ENCODE peak calls at places on chromosomes 11 and 22, in seven cellular contexts. R is lower leg skin, B is NAMALWA, T is non-pigmented ciliary epithelial cell, X is mesenteric fat pad, C is colonic mucosa, N is T-helper 9 cell. Y is an unnamed sample.

GRCh38 chr11:27861706-27862430 is 161.6 kb upstream of the BDNF start:
- DNase-seq in C (no peak), R (no peak), X (no peak), N (no peak), B (no peak), T (peak; percentile 64), Y (peak; percentile 53)

GRCh38 chr11:129323896-129324522 is 51.6 kb upstream of the BARX2 start:
- DNase-seq in N (no peak), X (no peak), R (peak; percentile 53), T (no peak), B (no peak), C (peak; percentile 56), Y (no peak)

GRCh38 chr11:64643258-64643881 is 52.4 kb downstream of the SLC22A12 start:
- DNase-seq in X (no peak), T (no peak), B (no peak), R (no peak), N (no peak), C (no peak), Y (no peak)

GRCh38 chr11:33713914-33714398 is 13.3 kb upstream of the C11orf91 start:
- DNase-seq in N (no peak), R (no peak), X (no peak), C (no peak), B (no peak), T (no peak), Y (no peak)

GRCh38 chr11:123405123-123405592 is 24.9 kb upstream of the GRAMD1B start:
- DNase-seq in R (no peak), T (no peak), B (no peak), X (no peak), C (no peak), N (no peak), Y (no peak)

GRCh38 chr11:33622231-33622630 is 78.4 kb downstream of the C11orf91 start:
- DNase-seq in X (no peak), B (no peak), N (no peak), T (peak; percentile 31), R (no peak), C (no peak), Y (no peak)

GRCh38 chr22:49800408-49801238 is 27.1 kb downstream of the BRD1 start:
- DNase-seq in R (no peak), N (no peak), B (no peak), T (no peak), C (no peak), X (no peak), Y (no peak)

GRCh38 chr22:44701824-44702478 is at the start of gene PRR5:
- DNase-seq in R (peak; percentile 67), N (peak; percentile 69), X (no peak), B (peak; percentile 64), C (peak; percentile 87), T (no peak), Y (no peak)

GRCh38 chr11:29435421-29435820 is 581.4 kb downstream of the KCNA4 start:
- DNase-seq in R (no peak), B (no peak), N (no peak), T (no peak), C (no peak), X (no peak), Y (peak; percentile 35)

GRCh38 chr11:58688779-58689503 is 42.8 kb downstream of the GLYAT start:
- DNase-seq in C (no peak), N (no peak), R (no peak), T (no peak), B (no peak), X (no peak), Y (peak; percentile 27)

GRCh38 chr22:23922921-23923320 is 28.7 kb downstream of the MIF start:
- DNase-seq in T (no peak), B (no peak), X (no peak), N (no peak), R (no peak), C (no peak), Y (no peak)

GRCh38 chr22:27331526-27332281 is 469.9 kb downstream of the MN1 start:
- DNase-seq in T (no peak), C (no peak), R (no peak), B (peak; percentile 9), X (no peak), N (no peak), Y (peak; percentile 34)

GRCh38 chr11:75315439-75315805 is 36.0 kb downstream of the ARRB1 start:
- DNase-seq in R (no peak), C (no peak), T (no peak), B (no peak), X (no peak), N (no peak), Y (no peak)

GRCh38 chr11:27241316-27242122 is 121.5 kb downstream of the CCDC34 start:
- DNase-seq in X (no peak), C (no peak), R (no peak), T (no peak), N (no peak), B (no peak), Y (peak; percentile 6)

GRCh38 chr11:66617148-66617814 is 851 bp downstream of the RBM14 start:
- DNase-seq in N (no peak), X (peak; percentile 93), R (peak; percentile 71), C (no peak), T (no peak), B (peak; percentile 34), Y (no peak)

GRCh38 chr11:90288207-90288821 is 65.5 kb upstream of the CHORDC1 start:
- DNase-seq in B (peak; percentile 54), N (no peak), R (no peak), X (no peak), T (no peak), C (no peak), Y (peak; percentile 12)

GRCh38 chr11:94909371-94909820 is 64.0 kb downstream of the CWC15 start:
- DNase-seq in T (no peak), R (peak; percentile 43), N (no peak), X (no peak), C (no peak), B (no peak), Y (no peak)

GRCh38 chr11:3220521-3221407 is 2.2 kb upstream of the MRGPRG start:
- DNase-seq in X (no peak), R (no peak), C (peak; percentile 15), T (no peak), N (no peak), B (no peak), Y (no peak)

GRCh38 chr11:126766425-126766824 is 234.1 kb downstream of the KIRREL3 start:
- DNase-seq in C (peak; percentile 23), R (no peak), T (no peak), N (no peak), B (no peak), X (no peak), Y (no peak)

GRCh38 chr22:23268877-23269276 is 88.6 kb downstream of the BCR start:
- DNase-seq in N (no peak), B (peak; percentile 64), T (no peak), C (no peak), X (no peak), R (no peak), Y (no peak)

GRCh38 chr11:65434667-65435179 is 12.1 kb downstream of the NEAT1 start:
- DNase-seq in T (no peak), R (peak; percentile 14), B (no peak), C (no peak), N (no peak), X (peak; percentile 24), Y (no peak)

GRCh38 chr11:68380786-68381622 is 68.6 kb downstream of the LRP5 start:
- DNase-seq in C (no peak), R (no peak), X (no peak), T (no peak), B (no peak), N (no peak), Y (no peak)

GRCh38 chr22:23781533-23781932 is 5.2 kb upstream of the SMARCB1 start:
- DNase-seq in B (no peak), N (no peak), C (no peak), T (no peak), X (no peak), R (peak; percentile 49), Y (no peak)

GRCh38 chr11:68974421-68975194 is 6.2 kb downstream of the MRGPRD start:
- DNase-seq in R (no peak), N (no peak), C (no peak), B (peak; percentile 83), X (peak; percentile 75), T (no peak), Y (no peak)